ENCODE peak calls at places on chromosomes 13 and 19, in eight cellular contexts. H is non-pigmented ciliary epithelial cell; B is A172; O is SJSA1; U is stimulated activated CD4-positive, alpha-beta T cell treated with anti-CD3 and anti-CD28 coated beads, Interleukin-2, amount 100 ng/mL, for 48 hours; G is activated B cell treated with CpG ODN at 0.5 μM for 24 hours; D is nucleus accumbens; C is T-cell. M is an unnamed sample.

GRCh38 chr19:1102407-1103106 is 1.2 kb upstream of the GPX4 start:
- DNase-seq in H (peak; percentile 98), D (no peak), U (peak; percentile 59), B (peak; percentile 98), O (peak; percentile 98), C (no peak), G (no peak), M (peak; percentile 82)

GRCh38 chr13:51148223-51148951 is 37.3 kb upstream of the C13orf42 start:
- DNase-seq in C (no peak), H (no peak), D (peak; percentile 46), G (no peak), O (no peak), U (no peak), B (no peak), M (peak; percentile 23)

GRCh38 chr13:97275265-97275664 is 53.1 kb downstream of the MBNL2 start:
- DNase-seq in H (peak; percentile 65), U (no peak), O (no peak), C (no peak), G (no peak), D (no peak), B (peak; percentile 84), M (no peak)

GRCh38 chr19:31730270-31730669 is 381.0 kb upstream of the TSHZ3 start:
- DNase-seq in G (no peak), C (no peak), H (no peak), O (no peak), U (no peak), B (no peak), D (no peak), M (no peak)

GRCh38 chr13:84609716-84610115 is 727.4 kb upstream of the SLITRK1 start:
- DNase-seq in G (no peak), C (no peak), O (no peak), B (peak; percentile 4), H (peak; percentile 46), D (no peak), U (no peak), M (no peak)

GRCh38 chr19:58356971-58357797 is 3.9 kb upstream of the A1BG start:
- DNase-seq in G (no peak), O (no peak), H (no peak), B (no peak), D (no peak), C (no peak), U (no peak), M (no peak)

GRCh38 chr13:95129004-95129403 is 172.2 kb downstream of the ABCC4 start:
- DNase-seq in C (no peak), G (no peak), H (no peak), O (no peak), U (no peak), D (no peak), B (no peak), M (no peak)

GRCh38 chr19:51811344-51811743 is 16.4 kb downstream of the FPR3 start:
- DNase-seq in C (no peak), D (peak; percentile 15), O (no peak), U (no peak), H (no peak), G (no peak), B (no peak), M (no peak)